ENCODE peak calls at places on chromosomes 12 and 14, in seven cellular contexts. Q is AG08395; T is COR-L47; J is DMS53; R is stimulated activated CD8-positive, alpha-beta memory T cell treated with anti-CD3 and anti-CD28 coated beads, Interleukin-4, amount 100 ng/mL, for 1 hour; H is Kasumi-1; W is HT-29. D is an unnamed sample.

GRCh38 chr14:32472512-32473472 is 143.7 kb downstream of the AKAP6 start:
- DNase-seq in T (peak; percentile 1), J (peak; percentile 25), R (no peak), Q (peak; percentile 55), H (no peak), W (no peak), D (peak; percentile 49)

GRCh38 chr12:132282950-132283771 is 46.2 kb downstream of the GALNT9 start:
- DNase-seq in Q (no peak), H (no peak), J (peak; percentile 16), T (peak; percentile 23), W (peak; percentile 25), R (no peak), D (no peak)

GRCh38 chr12:132359551-132359950 is 30.2 kb upstream of the GALNT9 start:
- DNase-seq in H (no peak), J (no peak), Q (no peak), T (no peak), W (no peak), R (no peak), D (no peak)

GRCh38 chr12:86710110-86710509 is 453.9 kb upstream of the MGAT4C start:
- DNase-seq in T (no peak), W (no peak), J (no peak), R (no peak), Q (no peak), H (no peak), D (no peak)

GRCh38 chr12:80936642-80937390 is 918 bp downstream of the LIN7A start:
- DNase-seq in W (no peak), J (peak; percentile 88), R (no peak), T (peak; percentile 34), Q (peak; percentile 36), H (no peak), D (no peak)

GRCh38 chr12:125140918-125141573 is 75.8 kb downstream of the AACS start:
- DNase-seq in R (no peak), H (no peak), Q (peak; percentile 78), W (peak; percentile 54), J (no peak), T (no peak), D (peak; percentile 88)

GRCh38 chr12:22230280-22230794 is 104.2 kb downstream of the ST8SIA1 start:
- DNase-seq in R (no peak), W (no peak), Q (peak; percentile 22), T (no peak), H (no peak), J (no peak), D (no peak)

GRCh38 chr12:45895961-45896360 is 94.4 kb downstream of the SCAF11 start:
- DNase-seq in Q (no peak), T (no peak), H (no peak), J (no peak), R (no peak), W (no peak), D (no peak)

GRCh38 chr12:90899456-90900182 is 55.4 kb downstream of the CCER1 start:
- DNase-seq in J (peak; percentile 60), T (no peak), R (no peak), Q (peak; percentile 25), W (no peak), H (no peak), D (peak; percentile 11)